ENCODE peak calls at places on chromosomes 6 and 20, in nine cellular contexts. J is T-helper 2 cell; P is activated CD4-positive, alpha-beta T cell treated with anti-CD3 and anti-CD28 coated beads for 48 hours; A is body of pancreas; U is lung; S is foreskin melanocyte; B is pancreas; L is NCI-H1092; E is ureter. T is an unnamed sample.

GRCh38 chr6:127737009-127737486 is 160.1 kb downstream of the C6orf58 start:
- DNase-seq in U (peak), L (peak), B (no peak), P (peak), J (peak), S (peak), E (peak), A (peak), T (peak)

GRCh38 chr6:143054329-143054728 is 6.4 kb upstream of the AIG1 start:
- DNase-seq in S (no peak), J (no peak), E (no peak), L (no peak), P (no peak), A (no peak), U (no peak), B (no peak), T (no peak)

GRCh38 chr6:36663504-36664446 is 14.7 kb upstream of the CDKN1A start:
- DNase-seq in U (no peak), P (no peak), A (no peak), B (no peak), L (no peak), E (no peak), S (no peak), J (no peak), T (no peak)

GRCh38 chr6:24270011-24270410 is 87.8 kb downstream of the DCDC2 start:
- DNase-seq in B (no peak), J (no peak), L (no peak), P (no peak), A (no peak), S (no peak), U (no peak), E (no peak), T (no peak)

GRCh38 chr6:93562566-93562965 is 143.2 kb upstream of the EPHA7 start:
- DNase-seq in E (no peak), A (no peak), J (no peak), B (no peak), L (no peak), S (no peak), P (no peak), U (no peak), T (no peak)

GRCh38 chr20:9200196-9200595 is 131.3 kb downstream of the PLCB4 start:
- DNase-seq in S (no peak), L (no peak), J (no peak), U (no peak), A (no peak), P (no peak), B (no peak), E (no peak), T (no peak)

GRCh38 chr6:7535498-7535897 is 6.0 kb upstream of the DSP start:
- DNase-seq in S (no peak), U (no peak), E (no peak), L (no peak), P (no peak), B (no peak), A (no peak), J (no peak), T (no peak)

GRCh38 chr20:43949741-43950618 is 35.3 kb downstream of the TOX2 start:
- DNase-seq in P (peak), S (no peak), E (peak), A (peak), J (peak), U (peak), B (no peak), L (no peak), T (peak)

GRCh38 chr6:34298941-34299340 is 50.1 kb upstream of the SMIM29 start:
- DNase-seq in E (no peak), P (no peak), B (no peak), U (no peak), A (no peak), L (no peak), J (no peak), S (no peak), T (no peak)

GRCh38 chr6:25279748-25280616 is 808 bp downstream of the CARMIL1 start:
- DNase-seq in B (peak), A (peak), E (no peak), L (no peak), P (peak), S (no peak), U (no peak), J (no peak), T (no peak)

GRCh38 chr6:103783344-103783743 is 1076.4 kb downstream of the HACE1 start:
- DNase-seq in B (peak), L (no peak), P (no peak), A (peak), E (no peak), S (no peak), J (no peak), U (no peak), T (no peak)

GRCh38 chr20:48760403-48760889 is 67.4 kb downstream of the PREX1 start:
- DNase-seq in P (peak), A (no peak), S (no peak), J (peak), L (no peak), B (no peak), U (no peak), E (peak), T (peak)

GRCh38 chr20:62818592-62819493 is 2.0 kb downstream of the COL9A3 start:
- DNase-seq in B (no peak), E (peak), A (peak), J (no peak), U (no peak), S (peak), P (no peak), L (peak), T (no peak)

GRCh38 chr20:41222299-41222698 is 85.0 kb downstream of the PLCG1 start:
- DNase-seq in S (no peak), A (no peak), U (no peak), L (no peak), P (no peak), E (no peak), J (no peak), B (no peak), T (no peak)

GRCh38 chr6:25583099-25583498 is 68.9 kb upstream of the SCGN start:
- DNase-seq in S (peak), U (no peak), L (no peak), J (no peak), A (no peak), E (no peak), P (no peak), B (no peak), T (no peak)

GRCh38 chr6:56361812-56362211 is 114.4 kb upstream of the COL21A1 start:
- DNase-seq in L (no peak), B (no peak), J (no peak), P (no peak), S (no peak), E (no peak), A (no peak), U (no peak), T (no peak)

GRCh38 chr6:152701081-152701862 is 3.6 kb downstream of the MYCT1 start:
- DNase-seq in A (no peak), J (no peak), U (no peak), B (no peak), P (no peak), E (no peak), S (no peak), L (no peak), T (no peak)

GRCh38 chr20:23884136-23884770 is 4.7 kb upstream of the CST5 start:
- DNase-seq in P (no peak), B (no peak), E (no peak), U (no peak), A (no peak), L (no peak), J (no peak), S (no peak), T (no peak)

GRCh38 chr6:125444234-125444949 is 142.6 kb upstream of the HDDC2 start:
- DNase-seq in L (no peak), A (peak), S (no peak), U (no peak), P (no peak), B (peak), J (no peak), E (no peak), T (no peak)

GRCh38 chr20:4809707-4810106 is 88.0 kb downstream of the PRND start:
- DNase-seq in B (no peak), P (peak), L (no peak), E (no peak), A (no peak), S (no peak), J (no peak), U (no peak), T (no peak)

GRCh38 chr6:108896111-108896661 is 48.0 kb downstream of the ARMC2 start:
- DNase-seq in L (no peak), S (peak), B (no peak), A (no peak), J (peak), E (no peak), U (no peak), P (no peak), T (no peak)

GRCh38 chr6:125802943-125803377 is 12.2 kb downstream of the NCOA7 start:
- DNase-seq in U (no peak), P (no peak), S (no peak), L (no peak), E (no peak), J (no peak), A (no peak), B (no peak), T (no peak)

GRCh38 chr6:54633601-54634000 is 213.0 kb upstream of the FAM83B start:
- DNase-seq in L (no peak), S (no peak), A (no peak), E (no peak), U (no peak), B (no peak), P (no peak), J (no peak), T (no peak)

GRCh38 chr6:71478834-71479541 is 190.4 kb downstream of the OGFRL1 start:
- DNase-seq in U (no peak), L (no peak), P (no peak), A (no peak), J (no peak), S (peak), B (no peak), E (no peak), T (no peak)

GRCh38 chr6:128370072-128370471 is 150.3 kb downstream of the PTPRK start:
- DNase-seq in P (no peak), U (no peak), J (no peak), L (no peak), E (no peak), A (no peak), S (no peak), B (no peak), T (no peak)

GRCh38 chr6:3261921-3262320 is 3.2 kb downstream of the PSMG4 start:
- DNase-seq in L (no peak), E (no peak), U (no peak), A (no peak), J (no peak), B (no peak), S (no peak), P (no peak), T (no peak)

GRCh38 chr6:81023007-81023582 is 729.4 kb downstream of the TENT5A start:
- DNase-seq in U (no peak), L (no peak), P (no peak), A (no peak), B (no peak), E (no peak), S (no peak), J (no peak), T (no peak)

GRCh38 chr6:18058429-18058828 is 64.0 kb downstream of the NHLRC1 start:
- DNase-seq in P (no peak), U (no peak), J (no peak), S (no peak), B (no peak), A (no peak), L (no peak), E (no peak), T (no peak)

GRCh38 chr6:134249412-134249758 is 68.5 kb downstream of the SGK1 start:
- DNase-seq in S (no peak), L (no peak), A (peak), E (no peak), B (no peak), J (no peak), U (no peak), P (no peak), T (no peak)

GRCh38 chr6:12182676-12183075 is 107.5 kb upstream of the EDN1 start:
- DNase-seq in E (no peak), P (no peak), A (no peak), L (no peak), S (no peak), J (no peak), B (no peak), U (no peak), T (no peak)

GRCh38 chr20:61361501-61361900 is 109.4 kb downstream of the CDH4 start:
- DNase-seq in S (no peak), E (no peak), U (no peak), B (no peak), J (no peak), P (no peak), A (no peak), L (no peak), T (no peak)

GRCh38 chr6:84825461-84825860 is 61.1 kb upstream of the TBX18 start:
- DNase-seq in E (no peak), J (no peak), B (no peak), P (no peak), S (no peak), U (no peak), L (no peak), A (no peak), T (no peak)

GRCh38 chr6:62652692-62653328 is 366.8 kb upstream of the KHDRBS2 start:
- DNase-seq in A (no peak), E (no peak), B (no peak), P (no peak), U (no peak), L (no peak), J (no peak), S (no peak), T (no peak)

GRCh38 chr6:37725967-37726366 is 28.3 kb upstream of the MDGA1 start:
- DNase-seq in A (peak), S (no peak), L (no peak), J (no peak), P (no peak), B (no peak), E (no peak), U (no peak), T (no peak)

GRCh38 chr20:46221271-46221670 is 87.0 kb downstream of the CDH22 start:
- DNase-seq in L (no peak), B (no peak), J (no peak), A (no peak), P (no peak), U (no peak), S (no peak), E (no peak), T (no peak)

GRCh38 chr6:169166896-169167580 is 86.6 kb downstream of the THBS2 start:
- DNase-seq in L (no peak), E (peak), J (no peak), A (no peak), S (no peak), P (no peak), U (no peak), B (no peak), T (no peak)

GRCh38 chr6:43759926-43760798 is 9.8 kb upstream of the VEGFA start:
- DNase-seq in U (peak), E (no peak), J (no peak), A (no peak), S (no peak), P (no peak), B (no peak), L (no peak), T (no peak)